ENCODE peak calls at places on chromosomes 2 and 18, in seven cellular contexts. One of them, this sample, is unnamed.

GRCh38 chr2:217357886-217358620 is 498.2 kb upstream of the TNP1 start:
- DNase-seq in T-helper 9 cell: no peak
- DNase-seq in NCI-H1092: no peak
- DNase-seq in HuH-7.5: no peak
- DNase-seq in coronary artery: no peak
- DNase-seq in NT2/D1: no peak
- DNase-seq in glutamatergic neuron: no peak
- DNase-seq in this sample: no peak

GRCh38 chr18:58213445-58213844 is 169.4 kb downstream of the NEDD4L start:
- DNase-seq in T-helper 9 cell: no peak
- DNase-seq in NCI-H1092: no peak
- DNase-seq in HuH-7.5: no peak
- DNase-seq in coronary artery: no peak
- DNase-seq in NT2/D1: no peak
- DNase-seq in glutamatergic neuron: no peak
- DNase-seq in this sample: no peak

GRCh38 chr2:85580206-85580605 is 2.8 kb downstream of the VAMP8 start:
- DNase-seq in T-helper 9 cell: no peak
- DNase-seq in NCI-H1092: no peak
- DNase-seq in HuH-7.5: no peak
- DNase-seq in coronary artery: no peak
- DNase-seq in NT2/D1: no peak
- DNase-seq in glutamatergic neuron: no peak
- DNase-seq in this sample: no peak

GRCh38 chr2:240393831-240394410 is 41.5 kb upstream of the GPC1 start:
- DNase-seq in T-helper 9 cell: no peak
- DNase-seq in NCI-H1092: no peak
- DNase-seq in HuH-7.5: no peak
- DNase-seq in coronary artery: peak
- DNase-seq in NT2/D1: no peak
- DNase-seq in glutamatergic neuron: no peak
- DNase-seq in this sample: no peak

GRCh38 chr18:51491678-51492372 is 294.3 kb upstream of the MEX3C start:
- DNase-seq in T-helper 9 cell: no peak
- DNase-seq in NCI-H1092: no peak
- DNase-seq in HuH-7.5: no peak
- DNase-seq in coronary artery: no peak
- DNase-seq in NT2/D1: no peak
- DNase-seq in glutamatergic neuron: no peak
- DNase-seq in this sample: no peak

GRCh38 chr18:12236141-12236540 is 18.0 kb upstream of the CIDEA start:
- DNase-seq in T-helper 9 cell: no peak
- DNase-seq in NCI-H1092: no peak
- DNase-seq in HuH-7.5: no peak
- DNase-seq in coronary artery: no peak
- DNase-seq in NT2/D1: no peak
- DNase-seq in glutamatergic neuron: no peak
- DNase-seq in this sample: no peak

GRCh38 chr2:26770986-26771586 is 7.0 kb downstream of the SLC35F6 start:
- DNase-seq in T-helper 9 cell: no peak
- DNase-seq in NCI-H1092: no peak
- DNase-seq in HuH-7.5: no peak
- DNase-seq in coronary artery: no peak
- DNase-seq in NT2/D1: no peak
- DNase-seq in glutamatergic neuron: no peak
- DNase-seq in this sample: no peak

GRCh38 chr2:154402138-154402714 is 296.3 kb upstream of the KCNJ3 start:
- DNase-seq in T-helper 9 cell: no peak
- DNase-seq in NCI-H1092: no peak
- DNase-seq in HuH-7.5: no peak
- DNase-seq in coronary artery: no peak
- DNase-seq in NT2/D1: no peak
- DNase-seq in glutamatergic neuron: no peak
- DNase-seq in this sample: peak

GRCh38 chr2:128292599-128293425 is 25.9 kb downstream of the HS6ST1 start:
- DNase-seq in T-helper 9 cell: no peak
- DNase-seq in NCI-H1092: no peak
- DNase-seq in HuH-7.5: no peak
- DNase-seq in coronary artery: no peak
- DNase-seq in NT2/D1: no peak
- DNase-seq in glutamatergic neuron: no peak
- DNase-seq in this sample: no peak

GRCh38 chr2:170354409-170354808 is 176.5 kb downstream of the MYO3B start:
- DNase-seq in T-helper 9 cell: no peak
- DNase-seq in NCI-H1092: no peak
- DNase-seq in HuH-7.5: no peak
- DNase-seq in coronary artery: no peak
- DNase-seq in NT2/D1: peak
- DNase-seq in glutamatergic neuron: no peak
- DNase-seq in this sample: peak

GRCh38 chr18:45009766-45010165 is 329.1 kb downstream of the SETBP1 start:
- DNase-seq in T-helper 9 cell: no peak
- DNase-seq in NCI-H1092: no peak
- DNase-seq in HuH-7.5: no peak
- DNase-seq in coronary artery: no peak
- DNase-seq in NT2/D1: no peak
- DNase-seq in glutamatergic neuron: no peak
- DNase-seq in this sample: no peak

GRCh38 chr18:46343940-46344372 is 239.8 kb downstream of the HAUS1 start:
- DNase-seq in T-helper 9 cell: peak
- DNase-seq in NCI-H1092: no peak
- DNase-seq in HuH-7.5: no peak
- DNase-seq in coronary artery: no peak
- DNase-seq in NT2/D1: no peak
- DNase-seq in glutamatergic neuron: peak
- DNase-seq in this sample: peak

GRCh38 chr2:58354230-58354629 is 113.1 kb upstream of the FANCL start:
- DNase-seq in T-helper 9 cell: no peak
- DNase-seq in NCI-H1092: no peak
- DNase-seq in HuH-7.5: no peak
- DNase-seq in coronary artery: no peak
- DNase-seq in NT2/D1: no peak
- DNase-seq in glutamatergic neuron: no peak
- DNase-seq in this sample: no peak

GRCh38 chr2:161139098-161139987 is 20.9 kb upstream of the TANK start:
- DNase-seq in T-helper 9 cell: no peak
- DNase-seq in NCI-H1092: no peak
- DNase-seq in HuH-7.5: no peak
- DNase-seq in coronary artery: no peak
- DNase-seq in NT2/D1: no peak
- DNase-seq in glutamatergic neuron: no peak
- DNase-seq in this sample: no peak

GRCh38 chr18:40019797-40020392 is 1935.1 kb upstream of the PIK3C3 start:
- DNase-seq in T-helper 9 cell: no peak
- DNase-seq in NCI-H1092: no peak
- DNase-seq in HuH-7.5: no peak
- DNase-seq in coronary artery: no peak
- DNase-seq in NT2/D1: no peak
- DNase-seq in glutamatergic neuron: no peak
- DNase-seq in this sample: peak

This sample was measured in COR-L47.